ENCODE peak calls at places on chromosomes 13 and 19, in seven cellular contexts. K is cardiac muscle cell, N is psoas muscle, J is neuronal stem cell, Y is testis, A is gastrocnemius medialis, F is ovary. E is an unnamed sample. For H3K4me1, the result is how much of the 10 kb centered on the place peaks cover.

GRCh38 chr13:94703271-94703670 is 9.1 kb downstream of the SOX21 start:
- DNase-seq in Y (no peak), N (no peak), A (no peak), F (no peak), K (no peak), J (no peak), E (no peak)

GRCh38 chr13:76954568-76954967 is 6.3 kb downstream of the ACOD1 start:
- DNase-seq in K (no peak), A (no peak), F (no peak), J (no peak), N (no peak), Y (no peak), E (no peak)

GRCh38 chr19:1274852-1275259 is 474 bp upstream of the FAM174C start:
- DNase-seq in Y (no peak), J (no peak), A (no peak), K (no peak), F (no peak), N (no peak), E (peak)

GRCh38 chr19:36051236-36051635 is 2.8 kb downstream of the THAP8 start:
- DNase-seq in F (no peak), K (no peak), A (no peak), J (no peak), Y (peak), N (no peak), E (no peak)

GRCh38 chr19:18089726-18090125 is 3.0 kb upstream of the IL12RB1 start:
- DNase-seq in J (no peak), N (no peak), K (no peak), Y (no peak), A (no peak), F (no peak), E (no peak)

GRCh38 chr19:52336976-52337375 is 933 bp downstream of the ZNF610 start:
- DNase-seq in A (no peak), Y (no peak), J (no peak), K (peak), F (no peak), N (no peak), E (peak)

GRCh38 chr19:39407644-39408391 is 1.2 kb downstream of the ZFP36 start:
- DNase-seq in K (peak), Y (no peak), J (no peak), A (peak), F (peak), N (peak), E (no peak)

GRCh38 chr19:43425567-43426392 is 11.1 kb downstream of the TEX101 start:
- DNase-seq in A (no peak), N (no peak), Y (no peak), F (no peak), J (no peak), K (peak), E (peak)

GRCh38 chr13:29849071-29849541 is 1.3 kb downstream of the UBL3 start:
- DNase-seq in K (peak), A (no peak), N (no peak), J (no peak), Y (peak), F (peak), E (peak)

GRCh38 chr13:41622545-41623429 is 165.4 kb downstream of the RGCC start:
- DNase-seq in A (no peak), N (no peak), J (no peak), Y (no peak), F (no peak), K (peak), E (no peak)

GRCh38 chr19:12825259-12826131 is 8.9 kb downstream of the RTBDN start:
- DNase-seq in Y (no peak), A (no peak), J (no peak), K (peak), F (no peak), N (no peak), E (peak)

GRCh38 chr13:52659340-52659739 is 6.7 kb downstream of the SUGT1 start:
- DNase-seq in Y (no peak), J (no peak), F (no peak), A (no peak), N (no peak), K (no peak), E (no peak)

DNA sequence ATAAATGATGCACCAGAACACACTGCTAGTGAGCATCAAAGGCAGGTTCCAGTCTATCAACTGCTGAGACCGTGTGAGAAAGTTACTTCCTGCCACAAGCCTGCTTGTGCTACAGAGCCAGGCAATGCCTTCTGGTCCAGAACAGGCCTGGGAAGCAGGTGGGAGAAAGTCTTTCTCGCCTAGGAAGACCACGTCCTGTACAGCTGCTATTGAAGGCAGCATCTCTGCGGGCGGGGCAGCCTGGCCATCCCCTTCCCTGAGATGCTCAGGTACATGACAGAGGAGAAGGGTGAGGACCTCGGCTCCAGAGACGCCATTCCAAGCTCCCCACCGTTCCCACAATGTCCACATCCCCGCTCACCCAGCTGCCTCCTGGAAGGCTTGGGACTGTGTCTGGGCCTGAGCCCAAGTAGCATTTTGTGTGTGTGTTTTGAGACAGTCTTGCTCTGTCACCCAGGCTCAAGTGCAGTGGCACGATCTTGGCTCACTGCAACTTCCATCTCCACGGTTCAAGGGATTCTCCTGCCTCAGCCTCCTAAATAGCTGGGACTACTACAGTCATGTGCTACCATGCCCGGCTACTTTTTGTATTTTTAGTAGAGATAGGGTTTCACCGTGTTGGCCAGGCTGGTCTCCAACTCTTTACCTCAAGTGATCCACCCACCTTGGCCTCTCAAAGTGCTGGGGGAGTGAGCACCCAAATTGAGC is 3.4 kb downstream of the RFX1 start:
- DNase-seq in Y (no peak), J (no peak), N (no peak), A (peak), F (no peak), K (no peak), E (no peak)
- H3K4me1 ChIP-seq in Y (under half), J (under half), N (under half), A (under half), F (under half), K (under half), E (under half)

GRCh38 chr13:51425410-51426042 is 27.3 kb downstream of the INTS6 start:
- DNase-seq in N (no peak), K (peak), Y (no peak), F (no peak), A (no peak), J (no peak), E (no peak)
- H3K4me1 ChIP-seq in N (under half), K (under half), Y (under half), F (under half), A (under half), J (under half), E (under half)

GRCh38 chr19:10894911-10895213 is 23.5 kb downstream of the CARM1 start:
- DNase-seq in Y (no peak), K (no peak), J (no peak), N (no peak), F (no peak), A (no peak), E (no peak)

GRCh38 chr19:10896851-10897526 is 25.6 kb downstream of the CARM1 start:
- DNase-seq in F (no peak), K (no peak), N (no peak), A (peak), Y (no peak), J (no peak), E (no peak)

GRCh38 chr19:10892256-10892655 is 20.9 kb downstream of the CARM1 start:
- DNase-seq in A (peak), K (no peak), N (peak), F (no peak), Y (no peak), J (no peak), E (no peak)

GRCh38 chr19:10895920-10896319 is 24.6 kb downstream of the CARM1 start:
- DNase-seq in N (no peak), J (no peak), K (no peak), F (no peak), Y (no peak), A (no peak), E (no peak)

DNA sequence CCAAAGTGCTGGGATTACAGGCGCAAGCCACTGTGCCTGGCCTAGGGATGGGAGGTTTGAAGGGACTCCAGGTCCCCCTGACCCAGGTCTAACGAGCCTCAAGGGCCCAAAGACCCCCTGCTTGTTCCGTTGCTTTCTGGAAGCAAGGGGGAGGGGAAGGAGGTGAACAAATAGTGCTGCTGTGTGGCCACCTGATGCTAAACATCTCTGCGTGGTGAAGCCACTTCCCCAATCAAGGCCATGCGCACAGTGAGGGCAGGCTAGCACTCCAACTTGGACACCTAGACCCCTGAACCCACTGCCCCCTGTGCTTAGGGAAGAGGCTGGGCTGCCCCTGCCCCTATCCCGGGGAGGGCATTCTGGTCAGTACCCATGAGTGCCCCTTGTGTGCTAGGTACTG is 24.0 kb downstream of the CARM1 start:
- DNase-seq in Y (no peak), J (no peak), F (no peak), N (no peak), A (no peak), K (no peak), E (no peak)
- H3K4me1 ChIP-seq in Y (under half), J (under half), F (under half), N (half or more), A (half or more), K (under half), E (under half)

DNA sequence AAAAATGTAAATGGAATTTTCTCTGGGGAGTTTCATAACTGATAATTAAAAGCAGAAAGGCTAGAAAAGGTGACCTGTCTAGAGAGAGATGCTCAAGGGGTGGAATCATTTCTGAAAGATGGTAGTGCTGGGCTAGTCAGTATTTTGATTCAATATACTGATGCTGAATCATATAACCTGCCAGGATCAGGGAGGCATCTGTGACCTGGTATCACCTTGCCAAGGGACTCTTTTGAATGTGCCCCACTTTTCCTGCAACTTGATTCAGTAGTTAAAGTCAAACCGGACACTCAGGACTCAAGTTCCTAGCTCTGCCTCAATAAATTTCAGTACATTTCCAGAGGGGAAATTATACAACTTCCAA is 15.8 kb downstream of the LCP1 start:
- DNase-seq in N (no peak), A (no peak), K (no peak), Y (no peak), F (no peak), J (no peak), E (no peak)
- H3K4me1 ChIP-seq in N (under half), A (under half), K (under half), Y (under half), F (under half), J (under half), E (under half)

DNA sequence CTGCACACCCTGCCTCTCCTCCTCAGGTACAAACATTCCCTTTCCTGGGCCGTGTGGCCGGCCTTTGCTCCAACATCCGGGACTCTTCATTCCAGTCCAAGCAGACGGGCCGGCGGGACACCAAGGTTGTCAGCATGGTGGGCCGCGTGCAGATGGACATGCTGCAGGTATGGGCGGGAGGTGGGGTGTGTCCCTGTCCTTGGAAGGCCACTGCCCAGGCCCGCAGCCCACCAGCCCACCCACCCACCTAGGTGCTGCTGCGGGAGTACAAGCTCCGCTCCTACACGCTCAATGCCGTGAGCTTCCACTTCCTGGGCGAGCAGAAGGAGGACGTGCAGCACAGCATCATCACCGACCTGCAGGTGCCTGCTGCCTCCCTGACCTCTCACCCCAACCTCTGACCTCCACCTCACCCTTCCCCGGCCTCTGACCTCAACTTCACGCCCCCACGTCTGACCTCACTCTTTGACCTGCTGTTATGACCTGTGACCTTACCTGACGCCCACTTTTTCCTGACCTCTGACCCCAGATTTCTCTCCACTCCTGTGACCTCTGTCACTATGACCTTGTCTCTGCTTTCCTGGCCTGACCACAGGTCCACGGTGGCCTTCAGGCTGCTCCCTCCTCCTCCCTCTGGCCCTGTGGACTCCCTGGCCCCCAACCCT is 12.4 kb upstream of the SPIB start:
- DNase-seq in Y (no peak), A (no peak), N (no peak), J (no peak), K (no peak), F (no peak), E (no peak)
- H3K4me1 ChIP-seq in Y (under half), A (under half), N (under half), J (under half), K (under half), F (under half), E (under half)

GRCh38 chr13:75759531-75759930 is 123.4 kb downstream of the LMO7 start:
- DNase-seq in J (no peak), K (no peak), N (no peak), A (no peak), F (no peak), Y (no peak), E (no peak)
- H3K4me1 ChIP-seq in J (under half), K (under half), N (under half), A (under half), F (under half), Y (under half), E (under half)

GRCh38 chr19:46716013-46716671 is 772 bp downstream of the PRKD2 start:
- DNase-seq in F (no peak), A (no peak), N (no peak), Y (no peak), K (peak), J (no peak), E (no peak)
- H3K4me1 ChIP-seq in F (under half), A (under half), N (under half), Y (under half), K (under half), J (under half), E (under half)

GRCh38 chr13:109158383-109158782 is 529.0 kb downstream of the MYO16 start:
- DNase-seq in N (no peak), J (no peak), K (no peak), Y (no peak), F (no peak), A (no peak), E (no peak)
- H3K4me1 ChIP-seq in N (under half), J (under half), K (under half), Y (under half), F (under half), A (under half), E (under half)

DNA sequence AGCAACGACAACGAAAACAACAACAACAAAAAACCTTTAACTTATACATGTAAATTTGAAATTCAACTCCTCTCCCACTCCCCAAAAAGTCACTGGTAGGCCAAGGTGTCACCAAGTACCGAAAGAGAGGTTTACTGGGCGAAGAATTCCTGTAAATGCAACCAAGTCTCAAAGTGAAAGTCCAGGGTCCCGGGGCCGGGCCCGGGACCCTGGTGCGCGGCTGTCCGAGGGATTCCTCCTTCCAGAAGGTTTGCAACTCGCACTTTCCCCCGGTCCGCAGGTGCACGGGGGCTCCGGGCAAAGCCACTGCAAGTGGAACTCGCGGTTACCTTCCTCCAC is 1.1 kb downstream of the STK24 start:
- DNase-seq in J (no peak), Y (no peak), K (no peak), N (no peak), F (no peak), A (no peak), E (no peak)
- H3K4me1 ChIP-seq in J (under half), Y (under half), K (under half), N (under half), F (under half), A (under half), E (under half)

DNA sequence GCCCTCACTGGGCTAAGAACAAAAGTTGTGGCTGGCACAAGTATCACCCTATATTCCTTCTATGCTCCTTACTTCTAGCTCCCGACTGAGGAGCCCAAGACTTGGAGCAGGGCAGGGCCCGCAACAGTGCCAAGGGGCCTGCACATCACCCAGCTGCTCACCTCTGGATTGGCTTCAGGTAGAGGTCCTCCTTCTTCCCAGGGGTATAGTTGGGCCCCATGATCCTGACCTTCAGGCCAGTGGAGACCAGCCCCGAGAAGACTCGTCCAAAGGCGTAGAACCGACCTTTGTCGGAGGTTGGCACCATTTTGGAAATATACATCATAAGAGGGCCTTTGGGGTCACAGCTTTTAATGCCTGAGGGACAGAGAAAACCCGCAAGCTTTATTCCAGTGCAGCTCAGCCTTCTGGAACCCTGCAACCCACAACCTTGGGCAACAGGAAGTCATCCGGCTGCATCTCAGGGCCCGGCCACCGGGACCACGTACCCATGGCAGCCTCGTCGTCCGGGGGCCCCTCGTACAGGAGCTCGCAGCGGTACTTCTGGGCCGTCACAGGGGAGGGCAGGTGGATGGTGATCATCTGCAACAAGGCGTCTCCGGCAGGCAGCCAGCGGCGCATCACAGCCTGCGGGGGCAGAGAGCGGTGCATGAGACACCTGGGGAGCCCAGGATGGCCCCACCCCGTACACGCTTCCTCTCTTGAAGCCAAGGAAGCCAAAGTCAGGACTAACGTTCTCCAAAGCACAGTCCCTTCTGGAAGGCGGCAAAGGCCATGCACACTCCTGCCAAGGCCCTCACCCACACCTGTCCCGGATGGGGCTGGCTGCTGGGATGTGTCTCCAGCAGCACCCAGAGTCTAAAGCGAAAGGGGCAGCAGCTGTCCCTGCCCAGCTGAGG is 4.7 kb downstream of the EEF2 start:
- DNase-seq in A (no peak), N (no peak), K (no peak), F (peak), Y (no peak), J (no peak), E (no peak)
- H3K4me1 ChIP-seq in A (under half), N (under half), K (under half), F (under half), Y (under half), J (under half), E (under half)

E was measured in A673.